ENCODE peak calls at places on chromosomes 4 and X, in four cellular contexts. F is MCF 10A; V is activated CD8-positive, alpha-beta T cell treated with anti-CD3 and anti-CD28 coated beads for 36 hours; A is PC-3. U is an unnamed sample.

GRCh38 chrX:44744828-44745227 is 99.0 kb upstream of the DUSP21 start:
- DNase-seq in F (no peak), V (no peak), A (no peak), U (no peak)

GRCh38 chr4:2412534-2412884 is 5.9 kb downstream of the ZFYVE28 start:
- DNase-seq in F (no peak), V (peak), A (peak), U (no peak)

GRCh38 chr4:39286263-39286662 is 79.9 kb downstream of the RFC1 start:
- DNase-seq in F (no peak), V (no peak), A (no peak), U (peak)

GRCh38 chr4:174450452-174450851 is 71.8 kb downstream of the HPGD start:
- DNase-seq in F (no peak), V (no peak), A (no peak), U (no peak)

GRCh38 chr4:16663722-16664121 is 234.7 kb downstream of the LDB2 start:
- DNase-seq in F (peak), V (no peak), A (no peak), U (no peak)

GRCh38 chrX:1026263-1027015 is 186.0 kb downstream of the CRLF2 start:
- DNase-seq in F (no peak), V (no peak), A (no peak), U (no peak)

GRCh38 chr4:1862961-1863296 is 7.0 kb upstream of the LETM1 start:
- DNase-seq in F (no peak), V (peak), A (no peak), U (no peak)

GRCh38 chr4:173835863-173836262 is 305.8 kb upstream of the HAND2 start:
- DNase-seq in F (peak), V (no peak), A (peak), U (peak)

GRCh38 chr4:173499568-173500535 is 30.2 kb downstream of the HAND2 start:
- DNase-seq in F (no peak), V (no peak), A (no peak), U (no peak)

GRCh38 chrX:13898084-13898483 is 81.2 kb upstream of the GPM6B start:
- DNase-seq in F (peak), V (peak), A (peak), U (peak)

GRCh38 chr4:71860643-71861042 is 76.8 kb upstream of the GC start:
- DNase-seq in F (peak), V (no peak), A (peak), U (peak)

GRCh38 chr4:110424144-110424543 is 51.8 kb upstream of the ENPEP start:
- DNase-seq in F (no peak), V (no peak), A (no peak), U (no peak)

GRCh38 chr4:74112399-74113090 is 13.6 kb upstream of the CXCL2 start:
- DNase-seq in F (peak), V (no peak), A (peak), U (peak)

GRCh38 chrX:39577976-39578962 is 519.5 kb downstream of the BCOR start:
- DNase-seq in F (no peak), V (peak), A (no peak), U (no peak)

GRCh38 chr4:81606796-81607550 is 135.3 kb upstream of the RASGEF1B start:
- DNase-seq in F (peak), V (no peak), A (peak), U (no peak)

GRCh38 chrX:46831620-46832327 is 5.1 kb upstream of the RP2 start:
- DNase-seq in F (peak), V (no peak), A (peak), U (peak)

GRCh38 chrX:151825927-151826471 is 86.7 kb upstream of the MAGEA4 start:
- DNase-seq in F (peak), V (no peak), A (peak), U (peak)

GRCh38 chrX:68498044-68498507 is 775 bp upstream of the YIPF6 start:
- DNase-seq in F (no peak), V (peak), A (peak), U (peak)

GRCh38 chr4:183099537-183100297 is 660 bp downstream of the WWC2 start:
- DNase-seq in F (peak), V (peak), A (peak), U (peak)

GRCh38 chr4:129179276-129179675 is 83.3 kb downstream of the C4orf33 start:
- DNase-seq in F (peak), V (no peak), A (no peak), U (no peak)

GRCh38 chrX:45623266-45623665 is 422.6 kb upstream of the DIPK2B start:
- DNase-seq in F (peak), V (no peak), A (peak), U (peak)

GRCh38 chr4:181350578-181351420 is 892.4 kb upstream of the TENM3 start:
- DNase-seq in F (no peak), V (no peak), A (no peak), U (no peak)

U was measured in ELR.